ENCODE peak calls at places on chromosomes 13 and 19, in nine cellular contexts. One of them, this sample, is unnamed.
A peak's percentile ranks its signal among the peaks of the same experiment; 100 is the strongest.

GRCh38 chr13:44422755-44423643 is 49.4 kb downstream of the SERP2 start:
- DNase-seq in IMR-90: no peak
- DNase-seq in Peyer's patch: no peak
- DNase-seq in uterus: no peak
- DNase-seq in heart left ventricle: peak; percentile 47
- DNase-seq in breast epithelium: no peak
- DNase-seq in stomach: no peak
- DNase-seq in GM12878: no peak
- DNase-seq in ovary: peak; percentile 60
- DNase-seq in this sample: no peak

GRCh38 chr19:15430526-15431120 is 11.8 kb upstream of the AKAP8L start:
- DNase-seq in stomach: no peak
- DNase-seq in GM12878: no peak
- DNase-seq in uterus: no peak
- DNase-seq in IMR-90: no peak
- DNase-seq in ovary: no peak
- DNase-seq in heart left ventricle: peak; percentile 24
- DNase-seq in Peyer's patch: no peak
- DNase-seq in breast epithelium: no peak
- DNase-seq in this sample: no peak

GRCh38 chr19:50384685-50385535 is 763 bp downstream of the POLD1 start:
- DNase-seq in Peyer's patch: no peak
- DNase-seq in GM12878: no peak
- DNase-seq in ovary: no peak
- DNase-seq in stomach: no peak
- DNase-seq in heart left ventricle: no peak
- DNase-seq in IMR-90: peak; percentile 16
- DNase-seq in breast epithelium: no peak
- DNase-seq in uterus: no peak
- DNase-seq in this sample: no peak

GRCh38 chr19:51607077-51607476 is 23.1 kb downstream of the SIGLEC5 start:
- DNase-seq in breast epithelium: no peak
- DNase-seq in ovary: no peak
- DNase-seq in IMR-90: no peak
- DNase-seq in heart left ventricle: no peak
- DNase-seq in uterus: no peak
- DNase-seq in stomach: no peak
- DNase-seq in GM12878: peak; percentile 90
- DNase-seq in Peyer's patch: peak; percentile 88
- DNase-seq in this sample: no peak

GRCh38 chr13:21675095-21676007 is 4.5 kb downstream of the FGF9 start:
- DNase-seq in ovary: no peak
- DNase-seq in GM12878: no peak
- DNase-seq in breast epithelium: no peak
- DNase-seq in Peyer's patch: peak; percentile 63
- DNase-seq in heart left ventricle: peak; percentile 60
- DNase-seq in uterus: no peak
- DNase-seq in IMR-90: no peak
- DNase-seq in stomach: peak; percentile 40
- DNase-seq in this sample: peak; percentile 63

GRCh38 chr13:49604570-49604969 is 19.2 kb upstream of the RCBTB1 start:
- DNase-seq in stomach: no peak
- DNase-seq in Peyer's patch: no peak
- DNase-seq in uterus: no peak
- DNase-seq in breast epithelium: no peak
- DNase-seq in heart left ventricle: no peak
- DNase-seq in ovary: no peak
- DNase-seq in IMR-90: no peak
- DNase-seq in GM12878: no peak
- DNase-seq in this sample: no peak

GRCh38 chr19:23772668-23773063 is 14.0 kb upstream of the ZNF681 start:
- DNase-seq in IMR-90: no peak
- DNase-seq in GM12878: no peak
- DNase-seq in heart left ventricle: no peak
- DNase-seq in Peyer's patch: no peak
- DNase-seq in uterus: no peak
- DNase-seq in breast epithelium: no peak
- DNase-seq in ovary: no peak
- DNase-seq in stomach: no peak
- DNase-seq in this sample: no peak

GRCh38 chr13:67134322-67135129 is 95.6 kb downstream of the PCDH9 start:
- DNase-seq in breast epithelium: no peak
- DNase-seq in heart left ventricle: no peak
- DNase-seq in stomach: no peak
- DNase-seq in ovary: no peak
- DNase-seq in IMR-90: peak; percentile 25
- DNase-seq in Peyer's patch: no peak
- DNase-seq in uterus: no peak
- DNase-seq in GM12878: no peak
- DNase-seq in this sample: no peak

GRCh38 chr19:39362682-39363657 is 20.7 kb downstream of the SAMD4B start:
- DNase-seq in GM12878: no peak
- DNase-seq in heart left ventricle: no peak
- DNase-seq in Peyer's patch: no peak
- DNase-seq in IMR-90: peak; percentile 85
- DNase-seq in ovary: no peak
- DNase-seq in breast epithelium: no peak
- DNase-seq in uterus: peak; percentile 54
- DNase-seq in stomach: no peak
- DNase-seq in this sample: no peak

GRCh38 chr13:68047889-68048288 is 817.8 kb upstream of the PCDH9 start:
- DNase-seq in heart left ventricle: no peak
- DNase-seq in IMR-90: no peak
- DNase-seq in ovary: no peak
- DNase-seq in stomach: no peak
- DNase-seq in GM12878: no peak
- DNase-seq in breast epithelium: no peak
- DNase-seq in Peyer's patch: no peak
- DNase-seq in uterus: no peak
- DNase-seq in this sample: no peak

DNA sequence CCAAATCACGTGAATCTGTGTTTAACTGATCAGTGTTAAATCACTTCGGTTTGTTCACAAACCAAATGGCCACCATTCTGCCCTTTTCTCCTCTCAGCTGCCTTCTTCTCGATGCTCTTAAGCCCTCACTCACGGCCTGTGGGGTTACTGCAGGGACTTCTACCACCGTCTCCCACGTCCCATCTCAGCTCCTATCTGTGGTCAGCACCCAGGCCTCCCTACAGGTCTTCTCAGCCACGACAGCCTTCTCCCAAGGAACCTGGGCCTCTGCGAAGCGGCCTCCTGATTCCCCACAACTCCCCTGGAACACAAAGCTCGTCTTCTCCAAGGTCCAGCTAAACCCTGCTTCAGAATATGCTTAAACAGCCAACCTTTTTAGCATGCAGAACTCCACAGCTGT is 103.8 kb downstream of the COL4A2 start:
- DNase-seq in IMR-90: no peak
- DNase-seq in uterus: no peak
- DNase-seq in ovary: no peak
- DNase-seq in breast epithelium: no peak
- DNase-seq in GM12878: no peak
- DNase-seq in heart left ventricle: no peak
- DNase-seq in stomach: no peak
- DNase-seq in Peyer's patch: no peak
- DNase-seq in this sample: no peak
- H3K4me1 ChIP-seq in IMR-90: peaks cover 45% of the 10 kb centered on the region
- H3K4me1 ChIP-seq in uterus: peaks cover 35% of the 10 kb centered on the region
- H3K4me1 ChIP-seq in ovary: peaks cover 16% of the 10 kb centered on the region
- H3K4me1 ChIP-seq in breast epithelium: no peaks in the 10 kb centered on the region
- H3K4me1 ChIP-seq in GM12878: peaks cover 4% of the 10 kb centered on the region
- H3K4me1 ChIP-seq in heart left ventricle: peaks cover 75% of the 10 kb centered on the region
- H3K4me1 ChIP-seq in stomach: peaks cover 58% of the 10 kb centered on the region
- H3K4me1 ChIP-seq in Peyer's patch: no peaks in the 10 kb centered on the region
- H3K4me1 ChIP-seq in this sample: no peaks in the 10 kb centered on the region

DNA sequence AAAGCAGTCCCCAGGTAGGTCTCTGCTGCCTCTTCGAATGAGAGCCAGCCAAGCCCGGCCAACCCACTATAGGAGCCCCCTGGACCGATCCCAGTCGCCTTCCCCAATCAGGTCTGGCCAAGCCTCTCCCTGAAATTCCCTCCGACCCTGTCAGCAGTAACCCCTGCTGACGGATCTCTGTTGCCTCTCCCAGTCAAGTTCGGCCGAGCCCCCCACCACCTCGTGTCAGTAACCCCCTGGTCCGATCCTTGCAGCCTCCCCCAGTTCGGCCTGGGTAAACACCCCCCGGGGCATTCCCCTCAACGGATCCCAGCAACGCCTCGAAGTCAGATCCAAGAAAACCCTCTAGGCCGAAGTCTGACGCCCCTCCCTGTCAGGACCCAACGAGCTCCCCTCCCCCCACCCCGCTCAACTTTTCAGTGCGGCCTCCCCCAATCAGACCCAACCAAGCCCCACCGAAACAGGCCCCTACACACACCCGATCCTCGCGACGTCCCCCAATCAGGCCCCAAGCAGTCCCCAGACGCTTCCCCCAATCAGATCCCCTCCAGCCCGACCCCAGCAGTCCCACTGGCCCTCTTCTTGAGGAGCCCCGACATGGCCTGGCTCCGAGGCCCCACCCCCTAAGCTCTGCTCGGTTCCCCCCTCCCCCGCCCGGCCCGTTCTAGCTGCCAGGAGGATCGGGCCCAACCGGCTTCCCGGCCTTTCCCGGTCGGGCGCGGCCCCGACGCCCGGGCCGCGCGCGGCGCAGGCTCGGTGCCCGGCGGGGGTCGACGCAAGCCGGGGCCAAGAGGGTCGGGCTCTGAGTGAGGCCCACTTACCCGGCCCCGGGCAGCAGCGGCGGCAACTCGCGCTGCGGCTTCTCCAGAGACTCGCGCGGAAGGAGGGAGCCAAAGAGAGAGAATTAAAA is 1.8 kb downstream of the TNPO2 start:
- DNase-seq in stomach: peak; percentile 69
- DNase-seq in GM12878: no peak
- DNase-seq in Peyer's patch: peak; percentile 75
- DNase-seq in ovary: peak; percentile 86
- DNase-seq in breast epithelium: peak; percentile 68
- DNase-seq in heart left ventricle: peak; percentile 80
- DNase-seq in IMR-90: peak; percentile 74
- DNase-seq in uterus: peak; percentile 75
- DNase-seq in this sample: peak; percentile 75
- TF ChIP-seq POLR2A in stomach: no peak
- TF ChIP-seq POLR2A in GM12878: peak; percentile 55
- TF ChIP-seq POLR2A in Peyer's patch: no peak
- TF ChIP-seq POLR2A in ovary: no peak
- TF ChIP-seq POLR2A in breast epithelium: no peak
- TF ChIP-seq POLR2A in heart left ventricle: no peak
- TF ChIP-seq POLR2A in IMR-90: peak; percentile 50
- TF ChIP-seq POLR2A in uterus: no peak
- TF ChIP-seq POLR2A in this sample: no peak

GRCh38 chr19:9435279-9436268 is at the start of gene ZNF266:
- DNase-seq in Peyer's patch: peak; percentile 96
- DNase-seq in uterus: peak; percentile 85
- DNase-seq in ovary: peak; percentile 91
- DNase-seq in GM12878: peak; percentile 63
- DNase-seq in breast epithelium: peak; percentile 90
- DNase-seq in heart left ventricle: peak; percentile 93
- DNase-seq in stomach: peak; percentile 91
- DNase-seq in IMR-90: peak; percentile 90
- DNase-seq in this sample: peak; percentile 88

GRCh38 chr19:9431475-9431874 is 3.9 kb downstream of the ZNF266 start:
- DNase-seq in IMR-90: peak; percentile 29
- DNase-seq in ovary: no peak
- DNase-seq in uterus: no peak
- DNase-seq in GM12878: no peak
- DNase-seq in heart left ventricle: no peak
- DNase-seq in Peyer's patch: no peak
- DNase-seq in stomach: no peak
- DNase-seq in breast epithelium: no peak
- DNase-seq in this sample: peak; percentile 20

GRCh38 chr19:9430444-9430843 is 4.9 kb downstream of the ZNF266 start:
- DNase-seq in IMR-90: no peak
- DNase-seq in stomach: no peak
- DNase-seq in Peyer's patch: no peak
- DNase-seq in breast epithelium: no peak
- DNase-seq in ovary: no peak
- DNase-seq in uterus: no peak
- DNase-seq in heart left ventricle: no peak
- DNase-seq in GM12878: no peak
- DNase-seq in this sample: no peak

DNA sequence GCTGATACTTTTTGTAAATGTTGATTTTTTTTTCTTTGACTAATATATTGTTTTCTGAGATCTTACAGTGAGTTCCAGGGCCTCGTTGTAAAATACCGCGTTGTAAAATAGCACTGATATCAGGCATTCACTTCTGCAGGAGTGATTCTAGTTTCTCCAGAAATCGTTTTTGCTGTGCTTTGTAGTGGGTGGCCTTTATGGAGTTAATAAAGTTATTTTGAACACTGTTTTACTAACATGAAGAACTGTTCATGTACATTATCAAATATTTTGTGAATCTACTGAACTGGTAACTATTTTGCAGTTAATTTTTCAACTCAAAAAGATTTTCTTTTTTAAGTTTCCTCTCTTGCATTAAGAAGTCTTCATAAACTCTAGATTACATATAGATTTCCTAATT is 985 bp upstream of the ZNF266 start:
- DNase-seq in ovary: no peak
- DNase-seq in stomach: no peak
- DNase-seq in breast epithelium: no peak
- DNase-seq in uterus: no peak
- DNase-seq in Peyer's patch: no peak
- DNase-seq in GM12878: no peak
- DNase-seq in heart left ventricle: no peak
- DNase-seq in IMR-90: no peak
- DNase-seq in this sample: no peak
- H3K4me3 ChIP-seq in ovary: no peak overlapping the region
- H3K4me3 ChIP-seq in stomach: peak overlapping the region; percentile 70
- H3K4me3 ChIP-seq in breast epithelium: peak overlapping the region; percentile 94
- H3K4me3 ChIP-seq in uterus: no peak overlapping the region
- H3K4me3 ChIP-seq in Peyer's patch: no peak overlapping the region
- H3K4me3 ChIP-seq in GM12878: peak overlapping the region; percentile 82
- H3K4me3 ChIP-seq in heart left ventricle: no peak overlapping the region
- H3K4me3 ChIP-seq in IMR-90: no peak overlapping the region
- H3K4me3 ChIP-seq in this sample: no peak overlapping the region

GRCh38 chr13:108268713-108269112 is 805 bp upstream of the TNFSF13B start:
- DNase-seq in heart left ventricle: no peak
- DNase-seq in Peyer's patch: no peak
- DNase-seq in stomach: no peak
- DNase-seq in ovary: no peak
- DNase-seq in breast epithelium: no peak
- DNase-seq in uterus: no peak
- DNase-seq in IMR-90: no peak
- DNase-seq in GM12878: no peak
- DNase-seq in this sample: no peak
- H3K4me1 ChIP-seq in heart left ventricle: no peaks in the 10 kb centered on the region
- H3K4me1 ChIP-seq in Peyer's patch: no peaks in the 10 kb centered on the region
- H3K4me1 ChIP-seq in stomach: peaks cover 27% of the 10 kb centered on the region
- H3K4me1 ChIP-seq in ovary: peaks cover 1% of the 10 kb centered on the region
- H3K4me1 ChIP-seq in breast epithelium: no peaks in the 10 kb centered on the region
- H3K4me1 ChIP-seq in uterus: no peaks in the 10 kb centered on the region
- H3K4me1 ChIP-seq in IMR-90: peaks cover 2% of the 10 kb centered on the region
- H3K4me1 ChIP-seq in GM12878: peaks cover 14% of the 10 kb centered on the region
- H3K4me1 ChIP-seq in this sample: peaks cover 31% of the 10 kb centered on the region

This sample was measured in adrenal gland.